ENCODE peak calls at places on chromosomes 16 and 17, in eight cellular contexts. One of them, this sample, is unnamed.

GRCh38 chr17:68320311-68320865 is 29.1 kb downstream of the ARSG start:
- DNase-seq in NCI-H460: no peak
- DNase-seq in nucleus accumbens: no peak
- DNase-seq in stimulated activated CD4-positive, alpha-beta T cell treated with anti-CD3 and anti-CD28 coated beads, Interleukin-12 subunit alpha, Interleukin-12 subunit beta, amount 100 ng/mL, for 4 hours: no peak
- DNase-seq in NCI-H226: no peak
- DNase-seq in NCI-H1092: no peak
- DNase-seq in NCI-H774: no peak
- DNase-seq in HuH-7.5: no peak
- DNase-seq in this sample: no peak

GRCh38 chr17:4605826-4606225 is 21.5 kb downstream of the SMTNL2 start:
- DNase-seq in NCI-H1092: no peak
- DNase-seq in NCI-H774: no peak
- DNase-seq in nucleus accumbens: no peak
- DNase-seq in NCI-H226: no peak
- DNase-seq in HuH-7.5: no peak
- DNase-seq in NCI-H460: no peak
- DNase-seq in stimulated activated CD4-positive, alpha-beta T cell treated with anti-CD3 and anti-CD28 coated beads, Interleukin-12 subunit alpha, Interleukin-12 subunit beta, amount 100 ng/mL, for 4 hours: no peak
- DNase-seq in this sample: no peak

GRCh38 chr17:182164-182751 is 808 bp upstream of the DOC2B start:
- DNase-seq in NCI-H774: no peak
- DNase-seq in nucleus accumbens: no peak
- DNase-seq in stimulated activated CD4-positive, alpha-beta T cell treated with anti-CD3 and anti-CD28 coated beads, Interleukin-12 subunit alpha, Interleukin-12 subunit beta, amount 100 ng/mL, for 4 hours: no peak
- DNase-seq in HuH-7.5: peak; percentile 84
- DNase-seq in NCI-H1092: no peak
- DNase-seq in NCI-H226: peak; percentile 17
- DNase-seq in NCI-H460: peak; percentile 36
- DNase-seq in this sample: no peak

GRCh38 chr17:17181666-17182600 is 24.2 kb downstream of the PLD6 start:
- DNase-seq in NCI-H1092: no peak
- DNase-seq in stimulated activated CD4-positive, alpha-beta T cell treated with anti-CD3 and anti-CD28 coated beads, Interleukin-12 subunit alpha, Interleukin-12 subunit beta, amount 100 ng/mL, for 4 hours: no peak
- DNase-seq in HuH-7.5: no peak
- DNase-seq in nucleus accumbens: no peak
- DNase-seq in NCI-H226: no peak
- DNase-seq in NCI-H460: no peak
- DNase-seq in NCI-H774: no peak
- DNase-seq in this sample: no peak

GRCh38 chr16:48054881-48055601 is 100.8 kb downstream of the ABCC12 start:
- DNase-seq in nucleus accumbens: peak; percentile 69
- DNase-seq in NCI-H460: peak; percentile 48
- DNase-seq in NCI-H226: peak; percentile 37
- DNase-seq in stimulated activated CD4-positive, alpha-beta T cell treated with anti-CD3 and anti-CD28 coated beads, Interleukin-12 subunit alpha, Interleukin-12 subunit beta, amount 100 ng/mL, for 4 hours: peak; percentile 2
- DNase-seq in NCI-H1092: peak; percentile 45
- DNase-seq in HuH-7.5: peak; percentile 35
- DNase-seq in NCI-H774: peak; percentile 48
- DNase-seq in this sample: peak; percentile 54

GRCh38 chr17:79065105-79065670 is 9.4 kb upstream of the ENGASE start:
- DNase-seq in NCI-H226: no peak
- DNase-seq in stimulated activated CD4-positive, alpha-beta T cell treated with anti-CD3 and anti-CD28 coated beads, Interleukin-12 subunit alpha, Interleukin-12 subunit beta, amount 100 ng/mL, for 4 hours: peak; percentile 38
- DNase-seq in NCI-H774: peak; percentile 38
- DNase-seq in nucleus accumbens: no peak
- DNase-seq in NCI-H1092: peak; percentile 54
- DNase-seq in HuH-7.5: no peak
- DNase-seq in NCI-H460: peak; percentile 37
- DNase-seq in this sample: no peak

GRCh38 chr16:89193021-89193575 is 7.2 kb downstream of the SLC22A31 start:
- DNase-seq in HuH-7.5: peak; percentile 93
- DNase-seq in stimulated activated CD4-positive, alpha-beta T cell treated with anti-CD3 and anti-CD28 coated beads, Interleukin-12 subunit alpha, Interleukin-12 subunit beta, amount 100 ng/mL, for 4 hours: no peak
- DNase-seq in NCI-H460: no peak
- DNase-seq in nucleus accumbens: no peak
- DNase-seq in NCI-H1092: no peak
- DNase-seq in NCI-H226: peak; percentile 26
- DNase-seq in NCI-H774: peak; percentile 20
- DNase-seq in this sample: no peak

GRCh38 chr16:10895053-10895946 is 18.3 kb downstream of the CIITA start:
- DNase-seq in NCI-H1092: no peak
- DNase-seq in NCI-H774: no peak
- DNase-seq in NCI-H460: peak; percentile 44
- DNase-seq in nucleus accumbens: no peak
- DNase-seq in HuH-7.5: peak; percentile 42
- DNase-seq in NCI-H226: no peak
- DNase-seq in stimulated activated CD4-positive, alpha-beta T cell treated with anti-CD3 and anti-CD28 coated beads, Interleukin-12 subunit alpha, Interleukin-12 subunit beta, amount 100 ng/mL, for 4 hours: peak; percentile 27
- DNase-seq in this sample: no peak

GRCh38 chr17:62870581-62870964 is 62.5 kb upstream of the MARCHF10 start:
- DNase-seq in NCI-H460: no peak
- DNase-seq in stimulated activated CD4-positive, alpha-beta T cell treated with anti-CD3 and anti-CD28 coated beads, Interleukin-12 subunit alpha, Interleukin-12 subunit beta, amount 100 ng/mL, for 4 hours: no peak
- DNase-seq in nucleus accumbens: no peak
- DNase-seq in NCI-H774: no peak
- DNase-seq in NCI-H226: no peak
- DNase-seq in NCI-H1092: peak; percentile 14
- DNase-seq in HuH-7.5: no peak
- DNase-seq in this sample: no peak

GRCh38 chr17:79986441-79987186 is 49.1 kb downstream of the TBC1D16 start:
- DNase-seq in NCI-H774: no peak
- DNase-seq in NCI-H1092: no peak
- DNase-seq in NCI-H460: no peak
- DNase-seq in nucleus accumbens: no peak
- DNase-seq in HuH-7.5: no peak
- DNase-seq in stimulated activated CD4-positive, alpha-beta T cell treated with anti-CD3 and anti-CD28 coated beads, Interleukin-12 subunit alpha, Interleukin-12 subunit beta, amount 100 ng/mL, for 4 hours: no peak
- DNase-seq in NCI-H226: no peak
- DNase-seq in this sample: no peak

GRCh38 chr16:9446471-9447194 is 355.2 kb downstream of the HAPSTR1 start:
- DNase-seq in stimulated activated CD4-positive, alpha-beta T cell treated with anti-CD3 and anti-CD28 coated beads, Interleukin-12 subunit alpha, Interleukin-12 subunit beta, amount 100 ng/mL, for 4 hours: no peak
- DNase-seq in HuH-7.5: no peak
- DNase-seq in NCI-H1092: no peak
- DNase-seq in nucleus accumbens: no peak
- DNase-seq in NCI-H226: no peak
- DNase-seq in NCI-H460: no peak
- DNase-seq in NCI-H774: no peak
- DNase-seq in this sample: no peak

GRCh38 chr17:42142371-42142896 is 12.4 kb downstream of the RAB5C start:
- DNase-seq in NCI-H226: no peak
- DNase-seq in NCI-H1092: no peak
- DNase-seq in HuH-7.5: no peak
- DNase-seq in NCI-H774: no peak
- DNase-seq in stimulated activated CD4-positive, alpha-beta T cell treated with anti-CD3 and anti-CD28 coated beads, Interleukin-12 subunit alpha, Interleukin-12 subunit beta, amount 100 ng/mL, for 4 hours: no peak
- DNase-seq in NCI-H460: no peak
- DNase-seq in nucleus accumbens: peak; percentile 74
- DNase-seq in this sample: no peak

GRCh38 chr17:28937044-28937729 is 14.1 kb downstream of the PHF12 start:
- DNase-seq in stimulated activated CD4-positive, alpha-beta T cell treated with anti-CD3 and anti-CD28 coated beads, Interleukin-12 subunit alpha, Interleukin-12 subunit beta, amount 100 ng/mL, for 4 hours: no peak
- DNase-seq in NCI-H460: no peak
- DNase-seq in NCI-H226: no peak
- DNase-seq in HuH-7.5: no peak
- DNase-seq in NCI-H774: no peak
- DNase-seq in nucleus accumbens: peak; percentile 68
- DNase-seq in NCI-H1092: no peak
- DNase-seq in this sample: no peak

GRCh38 chr16:57784334-57784733 is 18.0 kb downstream of the KIFC3 start:
- DNase-seq in nucleus accumbens: no peak
- DNase-seq in NCI-H774: no peak
- DNase-seq in NCI-H226: no peak
- DNase-seq in NCI-H460: no peak
- DNase-seq in stimulated activated CD4-positive, alpha-beta T cell treated with anti-CD3 and anti-CD28 coated beads, Interleukin-12 subunit alpha, Interleukin-12 subunit beta, amount 100 ng/mL, for 4 hours: no peak
- DNase-seq in NCI-H1092: no peak
- DNase-seq in HuH-7.5: no peak
- DNase-seq in this sample: no peak

This sample was measured in NCI-H510A treated with DMSO at 0.1 percent for 48 hours.